ENCODE peak calls at places on chromosomes 13 and 19, in eight cellular contexts. X is mammary epithelial cell, Y is AG09309, H is RWPE1, Z is endothelial cell, T is breast epithelium, B is esophagus squamous epithelium, L is lower leg skin. A is an unnamed sample.

GRCh38 chr13:71316964-71317363 is 550.0 kb downstream of the DACH1 start:
- DNase-seq in X (no peak), Y (no peak), H (no peak), T (no peak), B (no peak), Z (no peak), L (no peak), A (no peak)

GRCh38 chr19:42455621-42456081 is 12.9 kb upstream of the CXCL17 start:
- DNase-seq in B (no peak), L (no peak), Z (no peak), Y (no peak), H (peak; percentile 89), X (peak; percentile 96), T (no peak), A (no peak)

GRCh38 chr19:50628146-50628545 is 11.5 kb downstream of the SYT3 start:
- DNase-seq in B (no peak), Y (no peak), X (no peak), Z (no peak), H (no peak), T (no peak), L (no peak), A (no peak)

GRCh38 chr13:112968380-112968909 is 569 bp upstream of the MCF2L start:
- DNase-seq in Y (no peak), B (no peak), X (no peak), L (no peak), Z (no peak), T (peak; percentile 69), H (no peak), A (no peak)

GRCh38 chr13:40096357-40096911 is 441.0 kb downstream of the COG6 start:
- DNase-seq in H (no peak), T (no peak), X (no peak), Y (no peak), B (no peak), L (no peak), Z (no peak), A (no peak)

GRCh38 chr13:41150058-41150457 is 17.5 kb upstream of the KBTBD6 start:
- DNase-seq in H (no peak), T (no peak), X (peak; percentile 54), Z (no peak), L (no peak), B (no peak), Y (no peak), A (no peak)

GRCh38 chr19:48812094-48812929 is 1.5 kb upstream of the BCAT2 start:
- DNase-seq in X (peak; percentile 46), Y (no peak), H (peak; percentile 87), Z (peak; percentile 52), L (peak; percentile 80), B (peak; percentile 28), T (peak; percentile 79), A (peak; percentile 46)

GRCh38 chr19:11169896-11170678 is 14.5 kb upstream of the SPC24 start:
- DNase-seq in B (no peak), X (no peak), T (no peak), L (no peak), Y (no peak), H (no peak), Z (no peak), A (no peak)

GRCh38 chr19:3580156-3580955 is 4.9 kb upstream of the GIPC3 start:
- DNase-seq in Z (no peak), L (no peak), H (no peak), B (no peak), X (peak; percentile 61), Y (peak; percentile 78), T (no peak), A (no peak)

GRCh38 chr13:97114696-97115095 is 107.4 kb upstream of the MBNL2 start:
- DNase-seq in L (no peak), X (no peak), B (no peak), Z (no peak), Y (no peak), T (no peak), H (no peak), A (no peak)

GRCh38 chr13:79530270-79530669 is 49.3 kb downstream of the NDFIP2 start:
- DNase-seq in H (no peak), T (no peak), X (no peak), L (no peak), Z (no peak), B (no peak), Y (no peak), A (no peak)

GRCh38 chr19:19009951-19010350 is 23.4 kb downstream of the SUGP2 start:
- DNase-seq in T (no peak), Y (no peak), Z (no peak), H (no peak), X (no peak), B (no peak), L (no peak), A (no peak)

GRCh38 chr19:15123900-15124299 is 16.7 kb downstream of the SYDE1 start:
- DNase-seq in Y (no peak), X (no peak), T (peak; percentile 76), H (no peak), L (no peak), B (no peak), Z (no peak), A (no peak)

GRCh38 chr19:56193981-56194380 is 3.6 kb downstream of the ZSCAN5B start:
- DNase-seq in H (no peak), Y (no peak), L (no peak), Z (no peak), B (no peak), X (no peak), T (no peak), A (no peak)

GRCh38 chr19:37902668-37903067 is 3.7 kb downstream of the WDR87 start:
- DNase-seq in X (peak; percentile 66), Z (peak; percentile 87), L (peak; percentile 67), H (peak; percentile 78), Y (peak; percentile 16), T (peak; percentile 82), B (no peak), A (peak; percentile 57)

GRCh38 chr13:44191504-44192171 is 182.0 kb upstream of the SERP2 start:
- DNase-seq in Y (peak; percentile 67), B (no peak), Z (peak; percentile 46), H (peak; percentile 44), L (peak; percentile 69), T (no peak), X (peak; percentile 70), A (no peak)

GRCh38 chr13:23811366-23812027 is 77.7 kb downstream of the MIPEP start:
- DNase-seq in T (no peak), Y (no peak), X (no peak), H (no peak), Z (no peak), L (no peak), B (no peak), A (no peak)

DNA sequence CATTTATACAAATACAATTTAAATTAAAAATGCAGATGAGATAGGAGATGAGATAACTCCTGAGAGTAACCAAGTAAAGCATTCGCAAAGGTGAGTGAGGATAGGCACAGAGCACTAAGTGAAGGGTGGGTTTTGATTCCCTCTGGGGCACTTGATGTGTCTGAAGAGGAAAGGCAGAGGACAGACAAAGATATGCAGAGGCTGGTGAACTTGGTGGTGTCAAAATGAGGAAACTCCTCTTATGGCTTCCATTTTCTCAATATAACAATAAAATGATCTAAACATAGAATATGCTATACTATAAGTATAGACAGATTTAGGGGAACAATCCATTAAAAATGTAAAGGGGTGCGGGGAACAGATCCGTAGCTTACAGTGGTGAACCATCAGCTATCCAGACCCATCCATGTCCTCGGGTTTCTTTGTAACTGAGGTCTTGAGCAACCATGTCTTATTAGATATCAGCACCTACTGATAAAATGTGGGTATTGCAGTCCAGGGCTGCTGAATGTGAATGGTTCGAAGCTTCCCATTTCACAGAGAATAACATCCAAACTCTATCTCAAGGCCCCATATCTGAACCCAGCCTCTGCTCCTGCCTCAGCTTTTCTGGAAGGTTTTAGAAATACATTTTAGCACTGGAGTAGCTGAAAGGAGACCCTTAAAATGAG is 73.9 kb upstream of the SLC10A2 start:
- DNase-seq in X (peak; percentile 33), Z (peak; percentile 30), B (no peak), L (no peak), Y (no peak), T (no peak), H (peak; percentile 34), A (no peak)
- TF ChIP-seq CTCF in X (peak; percentile 80), Z (peak; percentile 68), B (no peak), L (no peak), Y (no peak), T (peak; percentile 19), H (peak; percentile 33), A (no peak)

DNA sequence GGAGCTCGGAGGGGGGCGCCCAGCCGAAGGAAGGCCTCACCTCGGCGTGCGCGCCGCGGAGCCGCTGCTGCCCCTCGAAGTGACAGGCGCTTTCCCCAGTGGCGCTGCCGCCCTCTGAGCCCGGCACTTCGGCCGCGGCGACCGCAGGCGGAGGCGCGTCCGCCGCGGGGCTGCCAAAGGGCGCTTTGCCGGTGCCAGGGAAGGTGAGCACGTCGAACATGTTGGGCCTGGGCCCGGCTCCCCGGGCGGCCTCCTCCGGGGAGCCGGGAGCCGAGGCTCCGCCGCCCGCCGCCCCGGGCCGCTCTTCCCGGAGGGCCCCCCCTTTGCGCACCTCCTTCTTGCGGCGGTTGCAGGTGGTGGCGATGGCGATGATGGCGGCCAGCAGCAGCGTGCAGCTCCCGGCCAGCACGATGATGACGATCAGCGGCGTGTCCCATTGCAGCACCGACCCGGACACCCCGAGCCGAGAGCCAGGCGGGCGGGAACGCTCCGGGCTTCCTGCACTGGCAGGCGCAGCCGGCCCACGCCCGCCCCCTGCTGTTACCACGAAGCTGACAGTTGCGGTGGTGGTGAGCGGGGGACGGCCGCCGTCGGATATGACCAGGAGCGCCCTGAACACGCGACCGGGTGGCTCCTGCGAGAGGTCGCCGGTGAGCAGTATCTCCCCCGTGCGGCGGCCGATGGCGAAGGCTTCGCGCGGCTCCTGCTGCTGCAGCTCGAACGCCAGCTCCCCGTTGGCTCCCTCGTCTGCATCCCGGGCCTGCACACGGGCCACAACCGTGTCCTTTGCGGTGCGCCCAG is 2.5 kb downstream of the PCDH8 start:
- DNase-seq in Z (peak; percentile 85), T (no peak), Y (no peak), H (peak; percentile 8), X (no peak), B (no peak), L (no peak), A (no peak)
- TF ChIP-seq CTCF in Z (peak; percentile 46), T (no peak), Y (no peak), H (no peak), X (no peak), B (no peak), L (no peak), A (no peak)

DNA sequence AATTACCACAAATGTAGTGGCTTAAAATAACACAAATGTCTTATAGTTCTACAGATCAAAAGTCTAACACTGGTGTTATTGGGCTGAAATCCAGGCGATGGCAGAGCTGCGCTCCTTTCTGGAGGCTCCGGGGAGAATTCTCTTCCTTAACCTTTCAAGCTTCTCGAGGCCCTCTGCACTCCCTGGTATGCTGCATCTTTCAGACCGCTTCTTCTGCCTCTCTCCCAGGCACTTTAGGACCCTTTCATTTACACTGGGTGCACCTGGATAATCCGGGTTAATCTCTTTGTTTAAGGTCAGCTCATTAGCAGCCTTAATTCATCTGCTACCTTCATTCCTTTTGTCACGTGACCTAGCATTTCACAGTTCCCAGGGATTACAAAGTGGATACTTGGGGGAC is 211.3 kb upstream of the RFC3 start:
- DNase-seq in Z (no peak), H (peak; percentile 9), Y (no peak), X (no peak), B (no peak), T (no peak), L (no peak), A (no peak)
- TF ChIP-seq CTCF in Z (no peak), H (no peak), Y (peak; percentile 21), X (no peak), B (no peak), T (no peak), L (no peak), A (no peak)

DNA sequence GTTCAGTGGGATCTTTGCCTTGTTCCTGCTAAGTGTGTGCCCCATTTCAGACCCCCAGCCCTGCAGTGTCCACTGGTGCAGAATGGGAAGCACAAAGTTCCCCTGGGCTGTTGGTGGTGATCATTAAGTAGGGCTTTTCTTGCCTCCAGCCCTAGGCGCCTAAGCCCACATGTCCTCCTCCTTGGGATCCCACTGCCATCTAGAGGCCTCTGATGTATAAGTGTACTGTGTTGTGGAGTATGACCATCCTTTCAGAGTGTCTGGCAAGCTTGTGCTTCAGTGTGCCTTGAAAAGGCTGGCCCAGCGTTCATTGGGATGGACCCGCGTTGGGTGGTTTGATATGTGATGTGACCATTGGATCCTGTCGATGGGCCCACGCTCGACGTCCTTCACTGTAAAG is 71.2 kb downstream of the WASF3 start:
- DNase-seq in B (no peak), X (peak; percentile 27), Y (peak; percentile 16), H (no peak), T (no peak), Z (no peak), L (no peak), A (no peak)
- TF ChIP-seq CTCF in B (no peak), X (peak; percentile 60), Y (peak; percentile 54), H (no peak), T (no peak), Z (no peak), L (no peak), A (no peak)